ENCODE peak calls at places on chromosomes 2 and 18, in nine cellular contexts. D is T-helper 1 cell; A is activated naive CD4-positive, alpha-beta T cell; S is NCI-H345; Q is non-pigmented ciliary epithelial cell; U is activated CD4-positive, alpha-beta T cell treated with anti-CD3 and anti-CD28 coated beads, Interleukin-2, amount 10 ng/mL, durations not matched to agents 7 days and 5 days; F is mesothelial cell of epicardium; R is cardiac muscle cell; J is right cardiac atrium. O is an unnamed sample.

GRCh38 chr18:36828157-36828629 is 609 bp downstream of the TPGS2 start:
- DNase-seq in A (peak), Q (no peak), S (peak), R (no peak), U (no peak), F (no peak), J (no peak), D (peak), O (no peak)

GRCh38 chr18:73249030-73249429 is 381.2 kb upstream of the NETO1 start:
- DNase-seq in Q (no peak), D (no peak), J (no peak), S (no peak), R (no peak), U (no peak), F (no peak), A (no peak), O (no peak)

GRCh38 chr2:109024477-109024876 is 35.5 kb upstream of the EDAR start:
- DNase-seq in U (no peak), J (no peak), S (no peak), D (no peak), A (no peak), F (no peak), Q (no peak), R (no peak), O (no peak)

GRCh38 chr2:38572167-38572566 is 30.6 kb downstream of the HNRNPLL start:
- DNase-seq in D (no peak), F (no peak), R (no peak), Q (peak), J (no peak), U (no peak), A (no peak), S (no peak), O (no peak)

GRCh38 chr18:37476182-37476581 is 89.4 kb downstream of the CELF4 start:
- DNase-seq in U (peak), A (no peak), D (no peak), S (peak), F (peak), J (no peak), Q (no peak), R (peak), O (no peak)

GRCh38 chr2:225076125-225076524 is 33.9 kb upstream of the DOCK10 start:
- DNase-seq in Q (no peak), F (no peak), R (no peak), U (no peak), J (no peak), D (no peak), S (no peak), A (no peak), O (no peak)

GRCh38 chr18:49028801-49029506 is 78.2 kb upstream of the SMAD7 start:
- DNase-seq in J (no peak), U (peak), A (no peak), R (no peak), Q (no peak), F (peak), D (no peak), S (no peak), O (no peak)

GRCh38 chr2:26043862-26044736 is 10.2 kb downstream of the RAB10 start:
- DNase-seq in A (no peak), S (no peak), U (no peak), J (peak), Q (no peak), R (no peak), D (no peak), F (no peak), O (no peak)

O was measured in activated T-helper 9 cell treated with anti-CD3 and anti-CD28 coated beads, Interleukin-2, amount 50 U/mL, for 16 hours.